ENCODE peak calls at places on chromosomes 6 and 20, in ten cellular contexts. E is effector CD4-positive, alpha-beta T cell; C is amygdala; A is NCI-H2081; I is psoas muscle; L is lower leg skin; N is cardiac fibroblast; O is cardiac muscle cell; F is HFF-Myc; H is activated CD4-positive, alpha-beta T cell treated with anti-CD3 and anti-CD28 coated beads, Interleukin-2, amount 50 U/mL, for 4 hours. W is an unnamed sample.

GRCh38 chr6:166775180-166775922 is 148.3 kb upstream of the RPS6KA2 start:
- DNase-seq in E (peak; percentile 57), C (no peak), A (peak; percentile 53), I (no peak), L (no peak), N (peak; percentile 82), O (peak; percentile 84), F (peak; percentile 30), H (peak; percentile 47), W (peak; percentile 67)

GRCh38 chr20:23200914-23201313 is 114.8 kb upstream of the CD93 start:
- DNase-seq in E (no peak), C (no peak), A (peak; percentile 28), I (peak; percentile 68), L (no peak), N (peak; percentile 25), O (peak; percentile 58), F (no peak), H (no peak), W (no peak)

GRCh38 chr20:21229163-21229562 is 74.0 kb upstream of the XRN2 start:
- DNase-seq in E (no peak), C (no peak), A (no peak), I (no peak), L (no peak), N (no peak), O (no peak), F (no peak), H (no peak), W (no peak)

GRCh38 chr6:4192173-4192572 is 56.8 kb upstream of the ECI2 start:
- DNase-seq in E (no peak), C (no peak), A (no peak), I (no peak), L (no peak), N (no peak), O (no peak), F (no peak), H (no peak), W (no peak)

GRCh38 chr6:34151321-34152041 is 5.6 kb upstream of the GRM4 start:
- DNase-seq in E (no peak), C (no peak), A (no peak), I (no peak), L (no peak), N (no peak), O (no peak), F (no peak), H (no peak), W (peak; percentile 35)

GRCh38 chr6:117592983-117593759 is 9.1 kb downstream of the GOPC start:
- DNase-seq in E (no peak), C (no peak), A (no peak), I (no peak), L (no peak), N (no peak), O (no peak), F (no peak), H (no peak), W (no peak)

GRCh38 chr20:701401-702129 is 26.0 kb upstream of the SCRT2 start:
- DNase-seq in E (no peak), C (no peak), A (no peak), I (no peak), L (no peak), N (no peak), O (no peak), F (no peak), H (no peak), W (no peak)

GRCh38 chr6:53795702-53796450 is 1.1 kb downstream of the LRRC1 start:
- DNase-seq in E (peak; percentile 2), C (no peak), A (peak; percentile 27), I (peak; percentile 52), L (peak; percentile 37), N (peak; percentile 19), O (peak; percentile 56), F (no peak), H (peak; percentile 3), W (peak; percentile 73)

GRCh38 chr6:124203106-124203811 is 399.6 kb downstream of the NKAIN2 start:
- DNase-seq in E (no peak), C (no peak), A (no peak), I (no peak), L (no peak), N (peak; percentile 15), O (no peak), F (no peak), H (no peak), W (no peak)

GRCh38 chr6:53735896-53736295 is 58.9 kb upstream of the LRRC1 start:
- DNase-seq in E (no peak), C (no peak), A (no peak), I (no peak), L (no peak), N (no peak), O (no peak), F (no peak), H (no peak), W (no peak)

GRCh38 chr6:7939864-7940228 is 29.3 kb upstream of the TXNDC5 start:
- DNase-seq in E (no peak), C (no peak), A (no peak), I (no peak), L (no peak), N (peak; percentile 29), O (peak; percentile 6), F (no peak), H (no peak), W (no peak)

GRCh38 chr20:60062431-60063336 is 104.5 kb downstream of the CDH26 start:
- DNase-seq in E (no peak), C (no peak), A (no peak), I (peak; percentile 70), L (no peak), N (peak; percentile 24), O (no peak), F (peak; percentile 82), H (no peak), W (no peak)

GRCh38 chr6:81144346-81144745 is 608.1 kb downstream of the TENT5A start:
- DNase-seq in E (no peak), C (no peak), A (no peak), I (no peak), L (no peak), N (no peak), O (no peak), F (no peak), H (no peak), W (no peak)

GRCh38 chr20:32501709-32502108 is 83.4 kb downstream of the NOL4L start:
- DNase-seq in E (no peak), C (no peak), A (no peak), I (no peak), L (no peak), N (no peak), O (no peak), F (no peak), H (no peak), W (no peak)

GRCh38 chr6:72787521-72788031 is 165.7 kb downstream of the KCNQ5 start:
- DNase-seq in E (no peak), C (no peak), A (no peak), I (peak; percentile 55), L (peak; percentile 42), N (peak; percentile 89), O (peak; percentile 90), F (peak; percentile 74), H (no peak), W (no peak)

GRCh38 chr6:107330190-107330589 is 129.2 kb downstream of the PDSS2 start:
- DNase-seq in E (no peak), C (no peak), A (no peak), I (no peak), L (no peak), N (no peak), O (no peak), F (no peak), H (no peak), W (no peak)

GRCh38 chr20:25310268-25310920 is 62.5 kb downstream of the PYGB start:
- DNase-seq in E (no peak), C (no peak), A (peak; percentile 15), I (no peak), L (peak; percentile 74), N (peak; percentile 71), O (peak; percentile 47), F (peak; percentile 87), H (peak; percentile 19), W (peak; percentile 71)

GRCh38 chr20:3836132-3836531 is 10.5 kb upstream of the MAVS start:
- DNase-seq in E (no peak), C (no peak), A (no peak), I (no peak), L (no peak), N (no peak), O (no peak), F (no peak), H (no peak), W (no peak)

GRCh38 chr6:10564975-10565374 is 43.8 kb downstream of the GCNT2 start:
- DNase-seq in E (no peak), C (no peak), A (no peak), I (no peak), L (no peak), N (no peak), O (no peak), F (no peak), H (no peak), W (no peak)

GRCh38 chr20:24337551-24337950 is 131.9 kb upstream of the SYNDIG1 start:
- DNase-seq in E (no peak), C (no peak), A (no peak), I (no peak), L (no peak), N (no peak), O (no peak), F (no peak), H (no peak), W (no peak)

GRCh38 chr20:26135325-26136110 is 438.9 kb upstream of the ZNF337 start:
- DNase-seq in E (no peak), C (no peak), A (no peak), I (no peak), L (no peak), N (no peak), O (no peak), F (no peak), H (no peak), W (no peak)

GRCh38 chr20:1895674-1896496 is 678 bp downstream of the SIRPA start:
- DNase-seq in E (no peak), C (no peak), A (no peak), I (peak; percentile 81), L (peak; percentile 46), N (no peak), O (no peak), F (no peak), H (no peak), W (no peak)

GRCh38 chr20:37337208-37337955 is 8.6 kb upstream of the SRC start:
- DNase-seq in E (no peak), C (no peak), A (no peak), I (no peak), L (no peak), N (no peak), O (no peak), F (no peak), H (no peak), W (no peak)

GRCh38 chr6:106300944-106301343 is 24.6 kb downstream of the ATG5 start:
- DNase-seq in E (no peak), C (no peak), A (no peak), I (no peak), L (no peak), N (peak; percentile 68), O (peak; percentile 44), F (no peak), H (no peak), W (no peak)

GRCh38 chr20:24502184-24502583 is 32.8 kb downstream of the SYNDIG1 start:
- DNase-seq in E (no peak), C (no peak), A (no peak), I (no peak), L (peak; percentile 29), N (peak; percentile 67), O (no peak), F (peak; percentile 2), H (no peak), W (no peak)

GRCh38 chr6:34709386-34709785 is 12.8 kb upstream of the ILRUN start:
- DNase-seq in E (no peak), C (no peak), A (no peak), I (no peak), L (peak; percentile 26), N (peak; percentile 95), O (peak; percentile 19), F (no peak), H (no peak), W (peak; percentile 74)

GRCh38 chr6:150435832-150436231 is 67.0 kb downstream of the IYD start:
- DNase-seq in E (no peak), C (no peak), A (no peak), I (no peak), L (no peak), N (no peak), O (no peak), F (no peak), H (no peak), W (no peak)

GRCh38 chr6:26159417-26160273 is 72.4 kb downstream of the HFE start:
- DNase-seq in E (no peak), C (no peak), A (no peak), I (no peak), L (no peak), N (peak; percentile 31), O (no peak), F (no peak), H (no peak), W (no peak)

W was measured in upper lobe of right lung.